ENCODE peak calls at places on chromosomes 16 and 17, in six cellular contexts. One of them, this sample, is unnamed.

GRCh38 chr17:3610523-3610922 is 1.3 kb upstream of the TRPV1 start:
- DNase-seq in posterior vena cava: no peak
- DNase-seq in activated CD8-positive, alpha-beta memory T cell treated with anti-CD3 and anti-CD28 coated beads, Interleukin-2, amount 10 ng/mL, durations not matched to agents 7 days and 5 days: no peak
- DNase-seq in activated T-cell treated with anti-CD3 and anti-CD28 coated beads for 1 hour: no peak
- DNase-seq in omental fat pad: no peak
- DNase-seq in HuH-7.5: no peak
- DNase-seq in this sample: no peak

GRCh38 chr17:49461580-49461979 is 33.5 kb upstream of the NGFR start:
- DNase-seq in HuH-7.5: no peak
- DNase-seq in omental fat pad: no peak
- DNase-seq in activated CD8-positive, alpha-beta memory T cell treated with anti-CD3 and anti-CD28 coated beads, Interleukin-2, amount 10 ng/mL, durations not matched to agents 7 days and 5 days: no peak
- DNase-seq in activated T-cell treated with anti-CD3 and anti-CD28 coated beads for 1 hour: no peak
- DNase-seq in posterior vena cava: no peak
- DNase-seq in this sample: no peak

GRCh38 chr17:61481421-61481820 is 29.2 kb downstream of the TBX4 start:
- DNase-seq in activated T-cell treated with anti-CD3 and anti-CD28 coated beads for 1 hour: no peak
- DNase-seq in posterior vena cava: peak; percentile 49
- DNase-seq in HuH-7.5: no peak
- DNase-seq in activated CD8-positive, alpha-beta memory T cell treated with anti-CD3 and anti-CD28 coated beads, Interleukin-2, amount 10 ng/mL, durations not matched to agents 7 days and 5 days: no peak
- DNase-seq in omental fat pad: no peak
- DNase-seq in this sample: no peak

GRCh38 chr16:8852534-8852933 is 16.3 kb downstream of the CARHSP1 start:
- DNase-seq in omental fat pad: no peak
- DNase-seq in activated CD8-positive, alpha-beta memory T cell treated with anti-CD3 and anti-CD28 coated beads, Interleukin-2, amount 10 ng/mL, durations not matched to agents 7 days and 5 days: no peak
- DNase-seq in HuH-7.5: no peak
- DNase-seq in activated T-cell treated with anti-CD3 and anti-CD28 coated beads for 1 hour: no peak
- DNase-seq in posterior vena cava: no peak
- DNase-seq in this sample: peak; percentile 44

GRCh38 chr17:76716146-76716833 is 5.5 kb upstream of the MXRA7 start:
- DNase-seq in omental fat pad: peak; percentile 44
- DNase-seq in activated CD8-positive, alpha-beta memory T cell treated with anti-CD3 and anti-CD28 coated beads, Interleukin-2, amount 10 ng/mL, durations not matched to agents 7 days and 5 days: peak; percentile 95
- DNase-seq in activated T-cell treated with anti-CD3 and anti-CD28 coated beads for 1 hour: peak; percentile 25
- DNase-seq in posterior vena cava: peak; percentile 91
- DNase-seq in HuH-7.5: no peak
- DNase-seq in this sample: peak; percentile 66

GRCh38 chr17:81684442-81684911 is 666 bp downstream of the HGS start:
- DNase-seq in activated CD8-positive, alpha-beta memory T cell treated with anti-CD3 and anti-CD28 coated beads, Interleukin-2, amount 10 ng/mL, durations not matched to agents 7 days and 5 days: no peak
- DNase-seq in activated T-cell treated with anti-CD3 and anti-CD28 coated beads for 1 hour: no peak
- DNase-seq in omental fat pad: no peak
- DNase-seq in posterior vena cava: no peak
- DNase-seq in HuH-7.5: no peak
- DNase-seq in this sample: no peak

GRCh38 chr17:31299624-31300023 is 2.6 kb upstream of the OMG start:
- DNase-seq in activated CD8-positive, alpha-beta memory T cell treated with anti-CD3 and anti-CD28 coated beads, Interleukin-2, amount 10 ng/mL, durations not matched to agents 7 days and 5 days: no peak
- DNase-seq in posterior vena cava: no peak
- DNase-seq in HuH-7.5: no peak
- DNase-seq in activated T-cell treated with anti-CD3 and anti-CD28 coated beads for 1 hour: no peak
- DNase-seq in omental fat pad: no peak
- DNase-seq in this sample: no peak

GRCh38 chr16:49470550-49470949 is 96.9 kb downstream of the C16orf78 start:
- DNase-seq in omental fat pad: peak; percentile 10
- DNase-seq in activated T-cell treated with anti-CD3 and anti-CD28 coated beads for 1 hour: no peak
- DNase-seq in posterior vena cava: no peak
- DNase-seq in activated CD8-positive, alpha-beta memory T cell treated with anti-CD3 and anti-CD28 coated beads, Interleukin-2, amount 10 ng/mL, durations not matched to agents 7 days and 5 days: peak; percentile 16
- DNase-seq in HuH-7.5: no peak
- DNase-seq in this sample: no peak

GRCh38 chr16:87464691-87465300 is 28.0 kb downstream of the ZCCHC14 start:
- DNase-seq in posterior vena cava: peak; percentile 95
- DNase-seq in omental fat pad: peak; percentile 76
- DNase-seq in HuH-7.5: no peak
- DNase-seq in activated CD8-positive, alpha-beta memory T cell treated with anti-CD3 and anti-CD28 coated beads, Interleukin-2, amount 10 ng/mL, durations not matched to agents 7 days and 5 days: no peak
- DNase-seq in activated T-cell treated with anti-CD3 and anti-CD28 coated beads for 1 hour: no peak
- DNase-seq in this sample: peak; percentile 85

This sample was measured in ascending aorta.